ENCODE peak calls at places on chromosome 14, in five cellular contexts. C is SK-N-SH, S is A549, M is IMR-90, F is GM12878. B is an unnamed sample.
A peak's percentile ranks its signal among the peaks of the same experiment; 100 is the strongest.

GRCh38 chr14:73312697-73313096 is 75.4 kb downstream of the PAPLN start:
- DNase-seq in C (no peak), S (no peak), M (no peak), F (no peak), B (no peak)

GRCh38 chr14:76768671-76769500 is 7.6 kb downstream of the VASH1 start:
- DNase-seq in C (no peak), S (no peak), M (no peak), F (no peak), B (no peak)

GRCh38 chr14:55245657-55246268 is 25.5 kb upstream of the FBXO34 start:
- DNase-seq in C (no peak), S (no peak), M (peak; percentile 42), F (no peak), B (peak; percentile 32)

GRCh38 chr14:51304428-51304827 is 64.4 kb downstream of the TMX1 start:
- DNase-seq in C (no peak), S (no peak), M (peak; percentile 80), F (no peak), B (no peak)

GRCh38 chr14:76272774-76273173 is 103.2 kb upstream of the ESRRB start:
- DNase-seq in C (no peak), S (no peak), M (no peak), F (no peak), B (no peak)

GRCh38 chr14:68808696-68809095 is 15.8 kb upstream of the ZFP36L1 start:
- DNase-seq in C (peak; percentile 17), S (no peak), M (no peak), F (no peak), B (no peak)

GRCh38 chr14:63473194-63473788 is 69.9 kb downstream of the PPP2R5E start:
- DNase-seq in C (no peak), S (no peak), M (no peak), F (no peak), B (no peak)

GRCh38 chr14:20295067-20295466 is 10.7 kb downstream of the TTC5 start:
- DNase-seq in C (no peak), S (no peak), M (no peak), F (peak; percentile 60), B (no peak)

GRCh38 chr14:92310776-92311375 is 12.1 kb upstream of the SLC24A4 start:
- DNase-seq in C (no peak), S (no peak), M (peak; percentile 10), F (no peak), B (no peak)

GRCh38 chr14:88993946-88994345 is 169.5 kb downstream of the TTC8 start:
- DNase-seq in C (no peak), S (peak; percentile 43), M (peak; percentile 76), F (no peak), B (no peak)

GRCh38 chr14:74140374-74140850 is 55.7 kb downstream of the LIN52 start:
- DNase-seq in C (peak; percentile 60), S (no peak), M (no peak), F (no peak), B (no peak)

GRCh38 chr14:76541594-76542219 is 165.8 kb downstream of the ESRRB start:
- DNase-seq in C (no peak), S (no peak), M (no peak), F (no peak), B (no peak)

GRCh38 chr14:61234215-61234916 is 46.8 kb downstream of the TMEM30B start:
- DNase-seq in C (no peak), S (no peak), M (no peak), F (no peak), B (no peak)

GRCh38 chr14:55908071-55908470 is 210.1 kb upstream of the PELI2 start:
- DNase-seq in C (no peak), S (no peak), M (no peak), F (no peak), B (no peak)

GRCh38 chr14:58617619-58618018 is 20.1 kb upstream of the DACT1 start:
- DNase-seq in C (no peak), S (no peak), M (peak; percentile 18), F (no peak), B (no peak)

GRCh38 chr14:20379743-20380142 is 33.6 kb downstream of the TEP1 start:
- DNase-seq in C (no peak), S (no peak), M (no peak), F (no peak), B (no peak)

DNA sequence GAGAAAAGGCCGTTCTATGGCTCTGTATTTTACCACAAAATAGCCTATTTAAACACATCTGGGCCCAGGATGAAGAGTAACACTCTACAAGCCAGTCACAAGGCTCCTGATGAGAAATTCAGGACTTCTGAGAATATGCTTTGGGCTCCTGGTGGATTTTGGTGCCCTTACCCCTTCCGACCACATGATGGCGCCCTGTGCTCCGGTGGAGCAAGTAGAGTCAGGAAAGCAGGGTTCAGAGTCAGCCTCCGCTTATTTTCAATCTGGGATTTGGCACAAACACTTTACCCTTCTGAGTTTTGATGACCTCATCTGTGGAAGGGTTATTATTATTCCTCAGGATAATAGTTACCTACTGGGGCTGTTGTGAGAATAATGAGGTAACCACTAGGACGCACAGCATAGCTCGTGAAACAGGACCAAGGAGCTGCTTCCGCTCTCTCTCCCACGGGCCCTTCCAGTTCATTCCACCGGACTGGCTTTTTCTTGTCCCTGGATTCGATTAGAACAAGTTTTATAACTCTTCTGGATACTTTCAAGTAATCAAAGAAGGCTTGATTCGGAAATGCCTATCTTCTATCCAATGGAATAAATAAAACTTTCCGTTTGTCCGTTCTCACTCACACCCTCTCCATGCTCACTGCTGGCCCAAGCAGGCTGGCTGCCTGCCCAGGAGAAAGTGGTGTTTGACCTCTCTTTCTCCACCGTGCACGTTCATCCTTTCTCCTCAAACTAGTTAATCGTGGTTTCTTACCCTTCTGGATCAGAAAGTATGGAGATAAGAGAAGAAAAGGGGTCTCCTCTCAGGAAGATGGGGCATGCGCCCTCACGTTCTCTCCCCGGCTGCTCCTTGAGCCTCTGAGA is 104.6 kb downstream of the GALC start:
- DNase-seq in C (peak; percentile 12), S (peak; percentile 14), M (no peak), F (no peak), B (peak; percentile 30)
- TF ChIP-seq RCOR1 in C (no peak), S (no peak), M (no peak), F (no peak), B (no peak)

DNA sequence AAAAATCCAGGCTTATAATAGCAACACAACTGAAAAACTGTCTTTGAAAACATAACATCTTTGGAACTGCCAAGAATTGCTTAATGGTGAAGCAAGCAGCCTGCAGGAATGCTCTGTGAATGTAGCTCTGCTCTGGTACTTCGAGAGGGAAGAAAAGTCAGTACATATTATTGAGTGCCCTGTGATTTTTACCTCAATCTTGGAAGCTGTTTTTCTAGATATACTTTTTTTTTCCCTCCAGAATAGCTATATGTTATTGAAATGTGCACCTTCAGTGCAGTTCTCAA is 508.1 kb downstream of the PCNX1 start:
- DNase-seq in C (no peak), S (no peak), M (peak; percentile 79), F (no peak), B (no peak)
- TF ChIP-seq RCOR1 in C (no peak), S (no peak), M (no peak), F (no peak), B (no peak)

GRCh38 chr14:81561084-81561775 is 27.6 kb upstream of the SEL1L start:
- DNase-seq in C (no peak), S (no peak), M (no peak), F (no peak), B (no peak)
- TF ChIP-seq RCOR1 in C (no peak), S (no peak), M (no peak), F (no peak), B (no peak)

DNA sequence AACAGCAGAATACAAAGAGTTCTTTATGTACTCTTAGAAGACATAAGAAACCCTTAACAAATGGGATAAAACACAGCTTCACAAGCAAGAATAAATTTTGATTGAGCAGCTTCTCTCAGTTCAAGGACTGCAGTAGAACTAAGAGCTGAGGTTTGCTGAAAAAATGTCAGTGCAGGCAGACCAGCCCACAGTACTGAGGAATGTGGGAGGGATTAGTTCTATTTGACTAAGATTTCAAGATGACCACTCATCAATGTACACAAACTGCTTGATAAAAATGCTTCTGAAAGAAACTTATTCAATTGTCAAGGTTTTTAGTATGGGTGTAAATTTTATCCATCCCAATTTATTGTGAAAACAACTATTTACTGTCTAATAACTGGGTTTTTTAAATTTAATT is 138.4 kb downstream of the SEC23A start:
- DNase-seq in C (no peak), S (no peak), M (peak; percentile 36), F (no peak), B (no peak)
- TF ChIP-seq RCOR1 in C (no peak), S (no peak), M (no peak), F (no peak), B (no peak)

DNA sequence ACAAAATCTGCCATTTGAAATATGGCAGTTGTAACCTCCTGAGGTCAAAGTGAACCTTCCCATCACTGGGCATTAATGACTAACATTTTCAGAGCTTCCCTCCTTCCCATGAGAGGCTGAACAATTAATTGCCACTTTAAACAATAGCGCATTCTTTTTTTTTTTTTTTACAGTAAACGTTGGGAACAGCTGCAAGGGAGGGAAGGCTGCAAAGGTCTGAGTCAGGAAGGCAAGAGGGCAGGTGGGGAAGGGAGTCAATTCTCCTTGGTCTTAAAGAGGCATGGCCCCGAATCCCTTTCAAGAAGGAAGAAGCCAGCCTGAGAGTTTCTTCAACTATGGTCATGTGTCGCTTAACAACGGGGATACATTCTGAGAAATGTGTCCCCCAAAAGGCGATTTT is 41.0 kb upstream of the PLEKHG3 start:
- DNase-seq in C (no peak), S (no peak), M (peak; percentile 30), F (no peak), B (no peak)
- TF ChIP-seq RCOR1 in C (no peak), S (no peak), M (no peak), F (no peak), B (no peak)

DNA sequence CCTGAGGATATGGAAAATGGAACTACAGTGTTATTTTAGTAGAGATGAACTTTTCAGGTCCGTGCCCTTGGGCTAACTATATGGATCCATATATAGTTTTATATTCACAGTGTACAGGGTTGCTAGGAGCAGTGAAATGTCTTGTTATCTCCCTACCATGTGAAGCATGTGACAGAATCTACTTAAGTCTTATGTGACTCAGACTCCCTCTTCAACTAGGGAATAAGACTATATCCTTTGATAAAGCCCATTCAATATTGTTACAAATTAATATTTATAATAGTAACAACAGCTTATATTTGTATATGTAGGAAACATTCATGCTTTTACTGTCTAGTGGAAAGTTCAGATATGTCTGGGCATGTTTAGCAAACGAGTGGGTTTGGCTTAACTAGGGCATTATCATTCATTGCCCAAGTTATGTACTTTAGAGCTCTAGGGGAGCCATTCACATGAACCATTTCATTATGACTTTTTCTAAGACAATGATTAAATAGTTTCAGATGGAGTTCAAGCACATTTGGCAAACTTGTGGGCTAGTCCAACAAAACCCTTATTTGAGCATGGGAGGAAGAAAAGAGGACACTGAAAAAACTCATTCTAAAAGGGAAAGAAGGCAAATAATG is 306.0 kb upstream of the G2E3 start:
- DNase-seq in C (no peak), S (no peak), M (peak; percentile 15), F (no peak), B (no peak)
- TF ChIP-seq RCOR1 in C (no peak), S (no peak), M (no peak), F (no peak), B (no peak)

GRCh38 chr14:24300326-24300980 is 803 bp downstream of the NOP9 start:
- DNase-seq in C (no peak), S (no peak), M (no peak), F (no peak), B (no peak)

GRCh38 chr14:24299255-24300191 is at the start of the genes DHRS1 and NOP9:
- DNase-seq in C (peak; percentile 97), S (peak; percentile 87), M (peak; percentile 85), F (peak; percentile 65), B (peak; percentile 92)

GRCh38 chr14:24296341-24297157 is 3.0 kb downstream of the DHRS1 start:
- DNase-seq in C (peak; percentile 77), S (peak; percentile 87), M (peak; percentile 97), F (peak; percentile 82), B (peak; percentile 63)

GRCh38 chr14:24297190-24297964 is 2.2 kb downstream of the DHRS1 start:
- DNase-seq in C (peak; percentile 43), S (peak; percentile 62), M (peak; percentile 28), F (no peak), B (peak; percentile 32)

GRCh38 chr14:24298892-24299254 is 707 bp downstream of the DHRS1 start:
- DNase-seq in C (no peak), S (peak; percentile 60), M (peak; percentile 77), F (no peak), B (peak; percentile 28)
- TF ChIP-seq RCOR1 in C (no peak), S (no peak), M (no peak), F (no peak), B (no peak)

B was measured in K562.